ENCODE peak calls at places on chromosomes 2 and 18, in seven cellular contexts. E, J, F, U, K, H and P are unnamed samples.

GRCh38 chr2:129923265-129924141 is 56.0 kb upstream of the RAB6C start:
- DNase-seq in E (peak; percentile 58), J (no peak), F (no peak), U (peak; percentile 90), K (peak; percentile 33), H (peak; percentile 75), P (no peak)

GRCh38 chr2:20526666-20527065 is 79.8 kb downstream of the RHOB start:
- DNase-seq in E (no peak), J (no peak), F (no peak), U (no peak), K (no peak), H (no peak), P (no peak)

GRCh38 chr18:12703714-12704113 is 872 bp downstream of the PSMG2 start:
- DNase-seq in E (peak; percentile 27), J (no peak), F (no peak), U (peak; percentile 30), K (no peak), H (peak; percentile 34), P (no peak)

GRCh38 chr18:1104265-1104792 is 199.7 kb downstream of the ADCYAP1 start:
- DNase-seq in E (peak; percentile 96), J (no peak), F (no peak), U (no peak), K (peak; percentile 44), H (no peak), P (no peak)

GRCh38 chr2:38377501-38378258 is 607 bp upstream of the ATL2 start:
- DNase-seq in E (peak; percentile 80), J (no peak), F (peak; percentile 22), U (peak; percentile 95), K (peak; percentile 89), H (peak; percentile 52), P (no peak)

GRCh38 chr2:112199188-112199587 is 55.7 kb downstream of the ZC3H8 start:
- DNase-seq in E (no peak), J (no peak), F (no peak), U (no peak), K (no peak), H (no peak), P (no peak)

GRCh38 chr2:160062283-160063005 is at the start of gene PLA2R1:
- DNase-seq in E (peak; percentile 58), J (peak; percentile 79), F (peak; percentile 79), U (peak; percentile 76), K (peak; percentile 28), H (peak; percentile 9), P (no peak)

GRCh38 chr2:43050866-43051265 is 175.5 kb downstream of the ZFP36L2 start:
- DNase-seq in E (no peak), J (no peak), F (no peak), U (no peak), K (no peak), H (no peak), P (no peak)

GRCh38 chr2:30911327-30911726 is 104.1 kb upstream of the CAPN13 start:
- DNase-seq in E (no peak), J (no peak), F (no peak), U (no peak), K (no peak), H (no peak), P (no peak)

GRCh38 chr2:4715065-4715464 is 977.1 kb upstream of the SOX11 start:
- DNase-seq in E (no peak), J (no peak), F (no peak), U (peak; percentile 50), K (no peak), H (peak; percentile 72), P (no peak)

GRCh38 chr2:238235331-238235732 is 4.5 kb downstream of the HES6 start:
- DNase-seq in E (peak; percentile 16), J (no peak), F (no peak), U (no peak), K (peak; percentile 47), H (no peak), P (no peak)

GRCh38 chr2:191150121-191150450 is 708 bp downstream of the STAT4 start:
- DNase-seq in E (no peak), J (no peak), F (no peak), U (no peak), K (no peak), H (no peak), P (no peak)

GRCh38 chr2:191148766-191149165 is 2.0 kb downstream of the STAT4 start:
- DNase-seq in E (peak; percentile 4), J (no peak), F (no peak), U (no peak), K (no peak), H (no peak), P (no peak)

GRCh38 chr2:191150451-191151314 is at the start of gene STAT4:
- DNase-seq in E (peak; percentile 37), J (no peak), F (peak; percentile 69), U (peak; percentile 87), K (peak; percentile 63), H (peak; percentile 59), P (no peak)

GRCh38 chr2:191152841-191153240 is 2.0 kb upstream of the STAT4 start:
- DNase-seq in E (peak; percentile 57), J (no peak), F (no peak), U (no peak), K (peak; percentile 44), H (peak; percentile 30), P (no peak)

DNA sequence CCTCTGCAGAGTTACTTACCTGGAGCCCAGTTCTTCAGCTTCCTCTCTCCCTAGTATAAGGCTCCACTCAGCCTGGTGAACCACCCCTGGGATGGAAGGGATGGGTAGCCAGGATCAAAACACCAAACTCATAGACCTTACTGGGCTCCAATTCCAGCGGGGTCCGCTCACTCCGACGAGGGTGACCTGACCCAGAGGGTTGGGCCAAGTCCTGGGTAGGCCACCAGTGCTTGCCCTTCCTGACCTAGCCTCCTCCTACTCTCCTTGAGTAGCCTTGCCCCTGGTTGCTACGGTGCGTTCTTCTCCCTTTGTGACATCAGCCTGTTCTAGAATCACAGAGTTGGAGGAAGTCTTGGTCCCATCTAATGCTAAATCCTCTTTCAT is 513 bp upstream of the STAT4 start:
- DNase-seq in E (no peak), J (no peak), F (no peak), U (no peak), K (no peak), H (no peak), P (no peak)
- H3K4me3 ChIP-seq in E (no peak overlapping the region), J (peak overlapping the region; percentile 72), F (peak overlapping the region; percentile 45), U (peak overlapping the region; percentile 79), K (no peak overlapping the region), H (peak overlapping the region; percentile 42), P (peak overlapping the region; percentile 71)

DNA sequence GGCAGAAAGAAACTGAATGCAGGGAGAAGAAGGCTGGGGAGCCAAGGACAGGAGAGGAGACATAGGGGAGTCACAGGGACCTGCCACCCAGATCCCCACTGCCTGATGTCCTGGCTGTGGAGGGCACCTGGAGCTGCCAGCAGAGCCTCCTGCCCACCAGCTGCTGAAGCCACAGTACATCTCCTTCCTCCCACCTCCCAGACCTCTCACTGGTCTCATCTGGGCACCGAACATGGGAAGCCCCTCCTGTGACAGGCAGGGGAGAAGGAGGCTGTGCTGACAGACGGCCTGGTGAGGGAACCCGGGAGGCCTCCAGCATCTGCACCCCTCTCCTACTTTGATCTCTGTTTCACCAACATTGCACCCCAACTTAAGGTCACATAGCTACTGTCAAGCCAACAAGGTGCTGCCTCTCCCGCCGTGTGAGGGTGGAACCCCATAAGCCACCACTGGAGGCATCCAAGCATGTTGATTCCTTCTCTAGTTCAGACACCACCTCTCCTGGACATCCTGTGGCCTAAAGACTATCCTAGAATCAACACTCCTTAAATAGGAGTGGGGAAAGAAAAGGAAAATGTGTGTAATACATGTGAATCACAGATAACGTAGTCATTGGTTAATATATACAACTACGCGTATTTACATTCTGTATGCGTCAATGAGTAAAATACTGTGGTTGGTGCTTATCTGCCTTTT is 3.6 kb upstream of the RNPEPL1 start:
- DNase-seq in E (no peak), J (peak; percentile 55), F (peak; percentile 23), U (no peak), K (peak; percentile 91), H (no peak), P (no peak)
- H3K4me3 ChIP-seq in E (no peak overlapping the region), J (no peak overlapping the region), F (no peak overlapping the region), U (no peak overlapping the region), K (no peak overlapping the region), H (no peak overlapping the region), P (no peak overlapping the region)

DNA sequence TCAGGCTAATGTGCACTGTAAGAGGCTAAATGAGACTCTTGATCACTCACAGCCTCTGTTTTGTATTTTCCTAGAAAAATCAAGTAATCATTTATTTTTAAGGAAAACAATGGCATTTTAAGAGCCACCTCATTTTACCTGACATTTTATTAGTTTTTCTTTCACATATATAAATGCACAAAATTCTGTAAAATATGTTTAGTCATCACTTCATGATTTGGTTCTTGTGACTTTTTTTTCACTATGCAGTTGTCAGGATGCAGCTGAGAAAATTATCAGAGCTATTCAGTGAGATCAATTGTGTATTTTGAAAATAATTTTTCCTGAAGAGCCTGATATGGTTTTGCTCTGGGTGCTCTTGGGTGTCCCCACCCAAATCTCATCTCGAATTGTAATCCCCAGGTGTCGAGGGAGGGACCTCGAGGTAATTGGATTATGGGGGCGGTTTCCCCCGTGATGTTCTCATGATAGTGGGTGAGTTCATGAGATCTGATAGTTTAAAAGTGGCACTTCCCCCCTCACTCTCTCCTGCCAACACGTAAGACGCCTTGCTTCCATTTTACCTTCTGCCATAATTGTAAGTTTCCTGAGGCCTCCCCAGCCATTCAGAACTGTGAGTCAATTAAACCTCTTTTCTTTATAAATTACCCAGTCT is 16.1 kb upstream of the ANXA4 start:
- DNase-seq in E (no peak), J (no peak), F (no peak), U (no peak), K (no peak), H (no peak), P (no peak)
- H3K4me3 ChIP-seq in E (no peak overlapping the region), J (no peak overlapping the region), F (no peak overlapping the region), U (no peak overlapping the region), K (no peak overlapping the region), H (no peak overlapping the region), P (no peak overlapping the region)

GRCh38 chr18:46331316-46331715 is 227.1 kb downstream of the HAUS1 start:
- DNase-seq in E (no peak), J (no peak), F (no peak), U (no peak), K (no peak), H (no peak), P (no peak)

GRCh38 chr18:46334200-46334553 is 230.0 kb downstream of the HAUS1 start:
- DNase-seq in E (no peak), J (no peak), F (no peak), U (no peak), K (no peak), H (no peak), P (no peak)

GRCh38 chr18:46332286-46332801 is 228.2 kb downstream of the HAUS1 start:
- DNase-seq in E (no peak), J (no peak), F (no peak), U (no peak), K (no peak), H (no peak), P (no peak)

GRCh38 chr18:46333371-46334199 is 229.4 kb downstream of the HAUS1 start:
- DNase-seq in E (no peak), J (no peak), F (no peak), U (peak; percentile 69), K (no peak), H (peak; percentile 60), P (no peak)

GRCh38 chr18:46332956-46333355 is 228.8 kb downstream of the HAUS1 start:
- DNase-seq in E (no peak), J (no peak), F (no peak), U (peak; percentile 28), K (no peak), H (no peak), P (no peak)
- H3K4me3 ChIP-seq in E (no peak overlapping the region), J (no peak overlapping the region), F (no peak overlapping the region), U (peak overlapping the region; percentile 87), K (no peak overlapping the region), H (no peak overlapping the region), P (peak overlapping the region; percentile 68)

GRCh38 chr2:201129044-201129505 is 13.1 kb downstream of the CFLAR start:
- DNase-seq in E (peak; percentile 76), J (no peak), F (peak; percentile 86), U (no peak), K (peak; percentile 84), H (peak; percentile 55), P (no peak)
- H3K4me3 ChIP-seq in E (no peak overlapping the region), J (peak overlapping the region; percentile 19), F (no peak overlapping the region), U (no peak overlapping the region), K (no peak overlapping the region), H (peak overlapping the region; percentile 1), P (peak overlapping the region; percentile 13)